ENCODE peak calls at places on chromosomes 1 and 21, in five cellular contexts. H is GM23248, Z is HCT116, X is astrocyte, B is IMR-90. S is an unnamed sample.

GRCh38 chr1:38183747-38184146 is 137.2 kb upstream of the POU3F1 start:
- DNase-seq in Z (no peak), H (no peak), B (no peak), X (no peak), S (no peak)

GRCh38 chr21:30793581-30794314 is 19.3 kb downstream of the KRTAP8-1 start:
- DNase-seq in Z (no peak), B (no peak), X (no peak), H (no peak), S (no peak)

GRCh38 chr21:14684071-14684470 is 138.0 kb upstream of the SAMSN1 start:
- DNase-seq in Z (no peak), X (no peak), B (no peak), H (no peak), S (no peak)

GRCh38 chr1:44621841-44622286 is 52.4 kb downstream of the TMEM53 start:
- DNase-seq in Z (no peak), X (peak; percentile 63), H (peak; percentile 62), B (peak; percentile 70), S (peak; percentile 72)

GRCh38 chr1:10401281-10401680 is 2.4 kb downstream of the PGD start:
- DNase-seq in X (no peak), H (peak; percentile 66), Z (no peak), B (peak; percentile 76), S (peak; percentile 27)

GRCh38 chr1:1282998-1283397 is 2.8 kb downstream of the SCNN1D start:
- DNase-seq in H (peak; percentile 56), X (peak; percentile 75), Z (no peak), B (peak; percentile 55), S (peak; percentile 77)

GRCh38 chr1:41672173-41672572 is 187.7 kb upstream of the EDN2 start:
- DNase-seq in Z (peak; percentile 52), X (peak; percentile 81), H (peak; percentile 86), B (peak; percentile 86), S (peak; percentile 53)

GRCh38 chr1:76330993-76331603 is 256.6 kb downstream of the ST6GALNAC3 start:
- DNase-seq in H (peak; percentile 79), Z (peak; percentile 63), B (peak; percentile 77), X (peak; percentile 62), S (peak; percentile 85)

GRCh38 chr1:2463396-2463795 is 12.7 kb upstream of the PLCH2 start:
- DNase-seq in B (peak; percentile 25), X (no peak), H (peak; percentile 40), Z (no peak), S (peak; percentile 34)

GRCh38 chr1:244231572-244232315 is 180.7 kb downstream of the ZBTB18 start:
- DNase-seq in H (peak; percentile 73), B (peak; percentile 28), Z (no peak), X (peak; percentile 45), S (no peak)

GRCh38 chr1:220874201-220874655 is 5.0 kb upstream of the HLX start:
- DNase-seq in Z (peak; percentile 16), H (peak; percentile 74), X (no peak), B (peak; percentile 66), S (peak; percentile 70)

GRCh38 chr21:38507374-38507942 is 9.2 kb upstream of the ERG start:
- DNase-seq in Z (no peak), B (no peak), X (no peak), H (no peak), S (no peak)

GRCh38 chr1:118210051-118210722 is 25.2 kb upstream of the SPAG17 start:
- DNase-seq in B (no peak), Z (no peak), H (no peak), X (no peak), S (no peak)

GRCh38 chr1:228494044-228494353 is 6.8 kb downstream of the RNF187 start:
- DNase-seq in X (no peak), Z (no peak), H (no peak), B (no peak), S (no peak)

GRCh38 chr1:67680486-67680885 is 4.5 kb upstream of the GADD45A start:
- DNase-seq in X (no peak), B (no peak), Z (no peak), H (peak; percentile 42), S (no peak)

GRCh38 chr1:224340711-224341384 is 10.9 kb upstream of the NVL start:
- DNase-seq in B (no peak), Z (no peak), X (no peak), H (peak; percentile 50), S (peak; percentile 3)

GRCh38 chr1:207863893-207864535 is 46.9 kb downstream of the CD34 start:
- DNase-seq in Z (no peak), X (no peak), B (no peak), H (no peak), S (no peak)

GRCh38 chr1:81576996-81577697 is 223.6 kb upstream of the ADGRL2 start:
- DNase-seq in X (no peak), Z (no peak), B (no peak), H (no peak), S (no peak)

GRCh38 chr21:38797470-38797869 is 8.3 kb upstream of the ETS2 start:
- DNase-seq in X (no peak), Z (peak; percentile 65), B (no peak), H (peak; percentile 37), S (no peak)

GRCh38 chr1:178341218-178341956 is 155.4 kb downstream of the CLEC20A start:
- DNase-seq in Z (peak; percentile 68), X (peak; percentile 91), B (peak; percentile 80), H (peak; percentile 96), S (peak; percentile 69)

GRCh38 chr1:80633947-80634710 is 1166.6 kb upstream of the ADGRL2 start:
- DNase-seq in H (no peak), B (no peak), Z (no peak), X (no peak), S (no peak)

GRCh38 chr1:53391982-53392381 is 64.1 kb upstream of the LRP8 start:
- DNase-seq in X (no peak), B (peak; percentile 15), Z (no peak), H (peak; percentile 62), S (no peak)

GRCh38 chr1:245742891-245743290 is 588.1 kb downstream of the KIF26B start:
- DNase-seq in Z (no peak), B (no peak), H (peak; percentile 32), X (peak; percentile 85), S (peak; percentile 90)

GRCh38 chr1:155173478-155174333 is at the start of gene TRIM46:
- DNase-seq in X (peak; percentile 36), Z (no peak), H (peak; percentile 61), B (peak; percentile 34), S (peak; percentile 56)

GRCh38 chr1:55443175-55443933 is 228.2 kb upstream of the USP24 start:
- DNase-seq in H (peak; percentile 99), X (peak; percentile 97), B (peak; percentile 100), Z (peak; percentile 60), S (peak; percentile 98)

GRCh38 chr1:86841120-86841519 is 72.8 kb downstream of the SELENOF start:
- DNase-seq in H (peak; percentile 57), B (no peak), X (no peak), Z (no peak), S (peak; percentile 50)

GRCh38 chr1:202649553-202650392 is 60.5 kb downstream of the SYT2 start:
- DNase-seq in B (no peak), Z (no peak), X (no peak), H (peak; percentile 7), S (peak; percentile 5)

GRCh38 chr1:2228684-2229031 is 539 bp downstream of the SKI start:
- DNase-seq in X (no peak), Z (no peak), B (no peak), H (peak; percentile 70), S (no peak)

GRCh38 chr1:85148524-85149250 is 52.1 kb downstream of the SYDE2 start:
- DNase-seq in H (peak; percentile 77), Z (no peak), X (peak; percentile 45), B (peak; percentile 64), S (peak; percentile 62)

GRCh38 chr1:100584761-100585745 is 47.1 kb downstream of the GPR88 start:
- DNase-seq in H (peak; percentile 61), B (peak; percentile 12), X (peak; percentile 78), Z (no peak), S (no peak)

GRCh38 chr1:62377043-62377562 is 57.9 kb upstream of the KANK4 start:
- DNase-seq in H (no peak), Z (no peak), X (no peak), B (no peak), S (no peak)

DNA sequence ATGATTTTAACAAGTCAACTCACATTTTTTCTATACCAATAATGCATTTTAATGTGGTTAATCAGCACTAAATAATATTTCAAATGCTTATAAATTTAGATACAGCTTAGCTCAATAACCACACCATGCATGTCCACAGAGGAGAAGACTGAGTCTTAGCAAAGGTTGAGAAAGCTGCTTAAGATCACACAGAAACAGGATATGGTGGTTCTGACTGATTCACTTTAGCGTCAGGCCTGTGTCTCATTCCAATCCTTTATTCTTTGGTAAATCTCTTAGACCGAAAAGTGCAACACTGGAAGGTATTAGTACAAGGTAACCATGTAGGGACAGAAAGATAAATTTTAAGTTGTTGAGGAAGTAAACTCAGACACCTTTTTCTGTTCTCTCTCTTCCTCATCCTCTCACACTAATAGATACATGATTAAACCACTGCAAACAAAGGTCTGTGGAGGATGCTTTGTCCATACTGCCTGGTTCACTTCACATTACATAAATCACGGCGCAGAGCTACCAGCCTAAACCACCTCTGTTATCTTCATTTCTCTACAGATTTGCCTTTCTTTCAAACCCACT is 139.0 kb downstream of the DPYD start:
- DNase-seq in H (no peak), X (no peak), B (peak; percentile 39), Z (no peak), S (no peak)
- H2AFZ ChIP-seq in H (no peak overlapping the region), X (no peak overlapping the region), B (no peak overlapping the region), Z (no peak overlapping the region), S (no peak overlapping the region)

DNA sequence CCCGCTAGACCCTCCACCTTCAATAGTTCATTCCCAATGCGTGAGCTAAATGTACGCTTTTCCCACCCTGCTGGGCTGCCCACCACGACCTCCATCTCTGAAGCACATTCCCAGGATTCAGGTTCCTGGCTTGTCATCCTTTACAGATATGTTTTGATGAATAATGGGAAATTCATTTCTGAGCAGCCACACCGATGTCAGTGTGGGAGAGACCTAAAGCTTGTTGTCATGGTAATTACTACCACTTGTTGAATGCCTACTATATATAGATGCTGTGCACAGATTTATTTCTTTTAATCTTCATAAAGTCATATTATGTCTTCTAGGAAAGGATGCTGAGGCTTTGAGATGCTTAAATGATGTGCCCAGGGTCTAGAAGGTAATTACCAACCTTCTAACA is 8.0 kb downstream of the RCSD1 start:
- DNase-seq in Z (no peak), H (no peak), B (no peak), X (no peak), S (no peak)
- H3K4me2 ChIP-seq in Z (no peak overlapping the region), H (no peak overlapping the region), B (no peak overlapping the region), X (no peak overlapping the region), S (no peak overlapping the region)

GRCh38 chr1:108779455-108779854 is 33.0 kb downstream of the STXBP3 start:
- DNase-seq in X (no peak), H (no peak), Z (no peak), B (no peak), S (no peak)
- H2AFZ ChIP-seq in X (no peak overlapping the region), H (no peak overlapping the region), Z (no peak overlapping the region), B (no peak overlapping the region), S (no peak overlapping the region)

GRCh38 chr1:203684077-203684476 is 57.4 kb downstream of the ATP2B4 start:
- DNase-seq in Z (no peak), B (no peak), X (no peak), H (no peak), S (no peak)
- H3K4me2 ChIP-seq in Z (peak overlapping the region; percentile 95), B (no peak overlapping the region), X (no peak overlapping the region), H (no peak overlapping the region), S (no peak overlapping the region)